ENCODE peak calls at places on chromosomes 1 and 21, in ten cellular contexts. Z is PC-3; W is cardiac muscle cell; K is lung; M is CD8-positive, alpha-beta T cell; I is breast epithelium; X is prostate gland; G is lower lobe of right lung; Y is esophagus muscularis mucosa; V is SK-N-SH. P is an unnamed sample.
A peak's percentile ranks its signal among the peaks of the same experiment; 100 is the strongest.

GRCh38 chr1:33081554-33082305 is 777 bp downstream of the AZIN2 start:
- DNase-seq in Z (no peak), K (no peak), G (no peak), Y (no peak), I (no peak), W (no peak), X (no peak), M (no peak), V (no peak), P (no peak)

GRCh38 chr1:245126530-245126929 is 28.3 kb upstream of the KIF26B start:
- DNase-seq in K (no peak), W (no peak), M (no peak), Z (no peak), I (no peak), V (no peak), G (no peak), Y (no peak), X (no peak), P (no peak)

GRCh38 chr1:16026723-16027484 is 5.1 kb downstream of the CLCNKA start:
- DNase-seq in W (peak; percentile 23), K (no peak), M (peak; percentile 4), Z (no peak), V (peak; percentile 73), X (no peak), G (no peak), I (no peak), Y (no peak), P (peak; percentile 69)

GRCh38 chr1:175204285-175204684 is 11.7 kb upstream of the KIAA0040 start:
- DNase-seq in G (no peak), V (no peak), W (no peak), M (no peak), X (no peak), I (no peak), Y (no peak), K (no peak), Z (no peak), P (no peak)

GRCh38 chr1:35220976-35221375 is 28.0 kb upstream of the SFPQ start:
- DNase-seq in V (peak; percentile 62), Z (peak; percentile 39), I (no peak), M (no peak), K (no peak), G (no peak), W (peak; percentile 32), X (no peak), Y (no peak), P (peak; percentile 5)

GRCh38 chr1:93399781-93400180 is 48.1 kb upstream of the FNBP1L start:
- DNase-seq in K (no peak), X (peak; percentile 13), G (no peak), V (no peak), Y (no peak), W (no peak), I (no peak), M (no peak), Z (peak; percentile 17), P (no peak)

GRCh38 chr21:14528815-14529214 is 17.3 kb downstream of the SAMSN1 start:
- DNase-seq in V (no peak), Y (no peak), Z (no peak), I (no peak), X (no peak), W (no peak), K (no peak), G (no peak), M (no peak), P (no peak)

GRCh38 chr21:38478782-38479181 is 19.5 kb downstream of the ERG start:
- DNase-seq in M (no peak), Z (no peak), I (no peak), G (no peak), V (no peak), W (peak; percentile 83), X (no peak), Y (no peak), K (no peak), P (no peak)

GRCh38 chr21:34526618-34527290 is 14.7 kb upstream of the KCNE1 start:
- DNase-seq in Y (peak; percentile 95), Z (peak; percentile 97), K (peak; percentile 78), W (peak; percentile 100), G (peak; percentile 62), V (no peak), X (peak; percentile 69), I (peak; percentile 88), M (no peak), P (no peak)

GRCh38 chr1:202964755-202965440 is 2.2 kb downstream of the CYB5R1 start:
- DNase-seq in G (no peak), W (peak; percentile 73), K (no peak), M (no peak), Y (no peak), Z (no peak), V (no peak), X (no peak), I (no peak), P (peak; percentile 61)

GRCh38 chr1:52423771-52424170 is 19.4 kb downstream of the PRPF38A start:
- DNase-seq in V (no peak), K (no peak), M (peak; percentile 65), I (no peak), Y (no peak), Z (no peak), G (no peak), W (no peak), X (no peak), P (no peak)

GRCh38 chr1:116824631-116825399 is 70.6 kb downstream of the CD2 start:
- DNase-seq in M (no peak), G (no peak), I (no peak), V (peak; percentile 15), W (peak; percentile 41), K (no peak), X (no peak), Y (no peak), Z (no peak), P (peak; percentile 26)

GRCh38 chr21:42234464-42235241 is 15.7 kb downstream of the ABCG1 start:
- DNase-seq in V (peak; percentile 92), W (peak; percentile 40), K (peak; percentile 46), Y (no peak), G (peak; percentile 84), X (peak; percentile 53), Z (peak; percentile 63), M (peak; percentile 68), I (peak; percentile 42), P (peak; percentile 91)

GRCh38 chr1:85585845-85586244 is 5.3 kb downstream of the CCN1 start:
- DNase-seq in W (peak; percentile 88), I (peak; percentile 70), M (no peak), V (no peak), G (no peak), Z (peak; percentile 42), K (no peak), X (no peak), Y (no peak), P (no peak)

GRCh38 chr1:36542962-36543515 is 60.3 kb upstream of the CSF3R start:
- DNase-seq in Y (no peak), X (no peak), M (no peak), Z (peak; percentile 10), W (no peak), V (peak; percentile 44), G (no peak), I (no peak), K (no peak), P (peak; percentile 34)

GRCh38 chr21:43842742-43843141 is 22.3 kb upstream of the AGPAT3 start:
- DNase-seq in G (no peak), M (no peak), V (no peak), Z (no peak), Y (no peak), W (no peak), K (no peak), X (no peak), I (no peak), P (no peak)
- TF ChIP-seq CTCF in G (no peak), M (no peak), V (no peak), Z (no peak), Y (no peak), W (no peak), K (no peak), X (no peak), I (no peak), P (no peak)

GRCh38 chr21:36892201-36892600 is 74.3 kb downstream of the HLCS start:
- DNase-seq in W (no peak), Y (peak; percentile 85), V (no peak), G (no peak), M (no peak), Z (no peak), I (no peak), K (no peak), X (no peak), P (peak; percentile 72)

GRCh38 chr21:36891123-36891522 is 75.3 kb downstream of the HLCS start:
- DNase-seq in Z (no peak), G (no peak), V (no peak), K (no peak), X (no peak), I (no peak), M (no peak), Y (peak; percentile 60), W (no peak), P (no peak)

GRCh38 chr21:36890086-36890485 is 76.4 kb downstream of the HLCS start:
- DNase-seq in K (peak; percentile 20), G (no peak), X (no peak), Z (no peak), V (no peak), Y (no peak), W (no peak), I (no peak), M (no peak), P (no peak)

GRCh38 chr21:36893581-36893980 is 72.9 kb downstream of the HLCS start:
- DNase-seq in Y (peak; percentile 24), M (no peak), K (no peak), Z (no peak), X (no peak), G (no peak), W (no peak), I (no peak), V (no peak), P (no peak)

DNA sequence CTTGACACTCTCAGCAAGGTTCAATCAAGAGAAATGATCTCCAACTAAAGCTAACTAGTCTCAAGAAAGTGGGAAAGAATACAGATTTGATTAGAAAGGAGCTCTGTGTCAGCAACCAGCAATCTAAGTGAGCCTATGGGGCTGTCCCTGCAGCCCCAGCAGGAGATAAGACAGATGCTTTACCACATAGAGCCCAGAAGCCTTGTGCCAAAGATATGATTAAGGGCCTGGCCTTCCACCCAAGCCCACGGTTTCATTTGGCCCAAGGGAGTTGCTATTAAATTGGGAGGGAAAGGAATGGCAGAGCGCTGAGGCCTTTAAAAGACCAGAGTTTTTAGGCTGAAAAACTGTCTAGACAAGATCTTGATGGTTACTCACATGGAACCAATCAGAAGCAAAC is 74.8 kb downstream of the HLCS start:
- DNase-seq in M (no peak), G (no peak), Z (no peak), Y (peak; percentile 87), I (no peak), X (no peak), K (no peak), V (no peak), W (peak; percentile 34), P (peak; percentile 68)
- H3K36me3 ChIP-seq in M (no peaks in the 10 kb centered on the region), G (peaks cover 6% of the 10 kb centered on the region), Z (peaks cover 20% of the 10 kb centered on the region), Y (peaks cover 16% of the 10 kb centered on the region), I (no peaks in the 10 kb centered on the region), X (no peaks in the 10 kb centered on the region), K (peaks cover 6% of the 10 kb centered on the region), V (no peaks in the 10 kb centered on the region), W (no peaks in the 10 kb centered on the region), P (no peaks in the 10 kb centered on the region)

GRCh38 chr1:204605791-204606190 is 79.7 kb downstream of the LRRN2 start:
- DNase-seq in X (no peak), Y (no peak), W (no peak), K (no peak), M (no peak), V (no peak), Z (no peak), G (no peak), I (no peak), P (no peak)
- H3K4me3 ChIP-seq in X (no peak overlapping the region), Y (no peak overlapping the region), W (no peak overlapping the region), K (no peak overlapping the region), M (no peak overlapping the region), V (no peak overlapping the region), Z (no peak overlapping the region), G (no peak overlapping the region), I (no peak overlapping the region), P (no peak overlapping the region)

GRCh38 chr1:205668951-205669340 is 11.4 kb downstream of the SLC45A3 start:
- DNase-seq in Y (no peak), X (no peak), V (peak; percentile 16), G (no peak), I (no peak), W (no peak), M (no peak), K (no peak), Z (no peak), P (no peak)
- TF ChIP-seq CTCF in Y (no peak), X (no peak), V (no peak), G (no peak), I (no peak), W (no peak), M (no peak), K (no peak), Z (no peak), P (no peak)

P was measured in BE2C.